ENCODE peak calls at places on chromosomes 5 and 9, in four cellular contexts. S, B, C and D are unnamed samples.

GRCh38 chr5:134526483-134527155 is 1.1 kb downstream of the JADE2 start:
- DNase-seq in B (peak), C (no peak), S (peak), D (peak)

GRCh38 chr5:159224471-159224870 is 15.1 kb upstream of the RNF145 start:
- DNase-seq in S (no peak), B (no peak), C (no peak), D (no peak)

GRCh38 chr9:113993838-113994540 is 84.1 kb downstream of the AMBP start:
- DNase-seq in B (no peak), C (peak), S (no peak), D (no peak)

GRCh38 chr9:110069326-110070248 is 138.4 kb downstream of the C9orf152 start:
- DNase-seq in C (peak), B (no peak), S (no peak), D (no peak)

GRCh38 chr9:546235-546634 is 295.3 kb upstream of the DMRT1 start:
- DNase-seq in B (no peak), C (peak), S (no peak), D (no peak)

GRCh38 chr5:96638566-96638965 is 23.6 kb upstream of the CAST start:
- DNase-seq in S (no peak), B (no peak), C (no peak), D (no peak)

GRCh38 chr5:89313804-89314588 is 431.0 kb upstream of the MEF2C start:
- DNase-seq in C (peak), B (peak), S (peak), D (peak)

GRCh38 chr5:144308211-144308610 is 137.5 kb downstream of the KCTD16 start:
- DNase-seq in C (no peak), B (no peak), S (no peak), D (no peak)

GRCh38 chr5:62450259-62450658 is 37.7 kb downstream of the IPO11 start:
- DNase-seq in B (no peak), S (no peak), C (no peak), D (no peak)

GRCh38 chr9:626591-626990 is 214.9 kb upstream of the DMRT1 start:
- DNase-seq in B (no peak), S (no peak), C (no peak), D (peak)

GRCh38 chr9:126411225-126411947 is 84.8 kb downstream of the MVB12B start:
- DNase-seq in S (peak), C (no peak), B (peak), D (peak)

GRCh38 chr9:82180711-82181110 is 192.1 kb downstream of the SPATA31D1 start:
- DNase-seq in S (no peak), B (no peak), C (no peak), D (no peak)

GRCh38 chr5:40503438-40503837 is 176.3 kb upstream of the PTGER4 start:
- DNase-seq in C (no peak), S (no peak), B (no peak), D (no peak)

GRCh38 chr9:76136986-76137385 is 246.5 kb downstream of the PCSK5 start:
- DNase-seq in B (no peak), S (no peak), C (peak), D (no peak)

GRCh38 chr9:109880276-109881169 is 100.5 kb downstream of the PALM2AKAP2 start:
- DNase-seq in B (peak), S (peak), C (peak), D (peak)

GRCh38 chr9:34123682-34124081 is 2.8 kb downstream of the DCAF12 start:
- DNase-seq in B (peak), C (no peak), S (peak), D (peak)

GRCh38 chr9:81789751-81790150 is 100.4 kb upstream of the TLE1 start:
- DNase-seq in C (peak), S (no peak), B (no peak), D (no peak)

GRCh38 chr5:9698125-9698848 is 68.1 kb upstream of the TAS2R1 start:
- DNase-seq in C (peak), S (no peak), B (no peak), D (no peak)

GRCh38 chr5:76269259-76269958 is 133.7 kb upstream of the IQGAP2 start:
- DNase-seq in B (no peak), C (no peak), S (no peak), D (peak)

GRCh38 chr5:17069995-17070405 is 133.9 kb upstream of the MYO10 start:
- DNase-seq in B (no peak), S (no peak), C (peak), D (no peak)

GRCh38 chr5:10387690-10388089 is 34.2 kb downstream of the MARCHF6 start:
- DNase-seq in S (no peak), C (peak), B (no peak), D (no peak)

GRCh38 chr5:138615461-138615860 is 40.3 kb upstream of the HSPA9 start:
- DNase-seq in B (no peak), S (no peak), C (no peak), D (no peak)

GRCh38 chr5:175520321-175520720 is 42.0 kb downstream of the SFXN1 start:
- DNase-seq in S (no peak), B (no peak), C (no peak), D (no peak)

GRCh38 chr5:101045689-101046088 is 142.6 kb upstream of the ST8SIA4 start:
- DNase-seq in C (peak), B (no peak), S (peak), D (peak)

GRCh38 chr5:6188344-6188743 is 190.0 kb downstream of the MED10 start:
- DNase-seq in C (no peak), S (peak), B (peak), D (peak)

GRCh38 chr9:128610889-128611288 is 45.8 kb downstream of the DYNC2I2 start:
- DNase-seq in B (no peak), S (no peak), C (no peak), D (no peak)

GRCh38 chr5:146852089-146852488 is 26.5 kb downstream of the PPP2R2B start:
- DNase-seq in B (no peak), C (no peak), S (no peak), D (no peak)

GRCh38 chr5:151585970-151586369 is 5.2 kb downstream of the FAT2 start:
- DNase-seq in C (no peak), B (no peak), S (no peak), D (no peak)
- TF ChIP-seq CTCF in C (no peak), B (no peak), S (no peak), D (no peak)

GRCh38 chr5:92637247-92637646 is 943.8 kb downstream of the NR2F1-AS1 start:
- DNase-seq in B (no peak), S (no peak), C (no peak), D (no peak)

GRCh38 chr5:92644271-92644886 is 936.6 kb downstream of the NR2F1-AS1 start:
- DNase-seq in C (peak), B (no peak), S (no peak), D (no peak)

GRCh38 chr5:92637960-92638359 is 943.1 kb downstream of the NR2F1-AS1 start:
- DNase-seq in C (no peak), B (no peak), S (no peak), D (no peak)

GRCh38 chr5:92641031-92641962 is 939.7 kb downstream of the NR2F1-AS1 start:
- DNase-seq in C (peak), B (no peak), S (no peak), D (no peak)
- TF ChIP-seq CTCF in C (no peak), B (no peak), S (no peak), D (no peak)

GRCh38 chr9:101536351-101536750 is 2.7 kb downstream of the RNF20 start:
- DNase-seq in C (peak), B (no peak), S (no peak), D (no peak)

GRCh38 chr9:101530076-101530711 is 3.5 kb upstream of the RNF20 start:
- DNase-seq in C (peak), B (peak), S (peak), D (peak)

GRCh38 chr9:101536938-101537337 is 3.3 kb downstream of the RNF20 start:
- DNase-seq in S (peak), B (no peak), C (peak), D (no peak)

GRCh38 chr9:101528015-101528414 is 5.6 kb upstream of the RNF20 start:
- DNase-seq in S (no peak), B (no peak), C (no peak), D (no peak)

DNA sequence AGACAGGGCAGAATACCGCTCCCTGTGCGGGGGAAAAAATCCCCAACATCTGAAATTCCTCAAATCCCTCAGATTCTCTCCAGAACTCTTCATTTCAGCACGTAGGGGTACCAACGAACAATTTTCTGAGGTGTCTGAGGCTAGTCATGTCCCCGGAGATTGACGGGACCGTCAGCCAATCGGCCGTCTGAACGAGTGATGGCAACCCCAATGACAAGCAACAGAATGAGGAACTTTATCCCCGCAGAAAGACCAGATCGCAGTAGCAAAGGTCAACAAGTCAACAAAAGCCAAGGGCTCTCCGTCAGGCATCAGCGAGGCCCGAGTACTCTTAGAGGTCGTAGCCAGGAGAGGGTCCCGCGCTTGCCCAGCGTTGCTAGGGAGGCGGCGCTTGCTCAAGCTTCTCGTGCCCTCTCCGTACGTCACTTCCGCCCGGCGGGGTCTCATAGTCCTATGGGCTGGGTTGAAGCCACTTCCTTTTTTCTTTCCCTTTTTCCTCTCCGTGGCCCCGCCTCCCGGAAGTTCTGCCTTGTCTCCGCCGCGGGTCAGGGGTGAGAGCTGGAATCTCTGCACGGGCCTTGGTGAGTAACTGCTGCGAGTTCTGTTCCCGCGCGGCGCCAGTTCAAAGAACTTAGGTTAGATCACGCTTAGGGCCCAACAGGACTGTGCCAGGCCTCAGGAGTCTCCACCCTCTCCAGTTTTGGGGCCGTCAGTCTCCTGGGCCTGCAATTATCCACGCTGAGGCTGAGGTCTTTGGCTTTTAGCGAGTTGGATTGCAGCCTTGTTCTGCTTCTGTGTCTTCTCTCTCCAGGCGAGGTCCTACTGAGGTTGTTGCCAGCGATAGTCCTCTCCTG is at the start of gene RNF20:
- DNase-seq in C (peak), B (peak), S (peak), D (peak)
- TF ChIP-seq CTCF in C (no peak), B (no peak), S (no peak), D (no peak)

DNA sequence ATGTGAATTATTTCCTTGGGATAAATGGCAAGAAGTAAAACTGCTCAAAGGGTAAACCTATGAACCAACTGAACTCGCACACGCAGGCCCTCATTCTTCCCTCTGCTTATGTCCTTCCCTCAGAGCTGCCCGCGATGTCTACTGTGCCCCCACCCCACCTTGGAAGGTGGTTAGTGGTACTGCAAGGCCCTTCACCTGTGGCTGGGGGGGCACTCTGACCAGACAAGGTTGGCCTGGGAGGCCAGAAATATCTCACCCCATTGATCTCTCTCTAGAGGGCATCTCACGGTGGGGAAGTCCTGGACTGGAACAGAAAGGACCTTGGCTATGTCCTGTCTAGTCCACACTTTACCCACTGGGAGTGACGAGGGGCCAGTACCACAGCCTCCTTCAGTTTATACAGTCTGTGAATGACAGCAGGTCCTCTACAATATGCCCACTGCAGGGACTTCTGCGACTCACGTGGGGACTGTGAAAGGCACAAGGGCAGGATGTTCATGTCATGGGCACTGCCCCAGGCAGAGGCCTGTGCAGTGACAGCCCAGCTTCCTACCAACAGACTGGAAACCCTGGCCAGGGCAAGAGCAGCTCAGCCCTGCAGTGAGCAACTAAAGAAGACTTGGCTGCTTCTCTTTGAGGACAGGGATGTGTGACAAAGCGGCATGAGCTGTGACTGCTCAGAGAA is 56.8 kb upstream of the SYNPO start:
- DNase-seq in B (no peak), S (no peak), C (no peak), D (no peak)
- TF ChIP-seq CTCF in B (no peak), S (no peak), C (no peak), D (no peak)

GRCh38 chr5:3324421-3325101 is 271.1 kb upstream of the IRX1 start:
- DNase-seq in C (no peak), S (no peak), B (no peak), D (no peak)

GRCh38 chr5:3326569-3327232 is 268.9 kb upstream of the IRX1 start:
- DNase-seq in S (no peak), B (no peak), C (no peak), D (no peak)

GRCh38 chr5:3323144-3323543 is 272.5 kb upstream of the IRX1 start:
- DNase-seq in S (no peak), C (no peak), B (no peak), D (no peak)

GRCh38 chr5:3325811-3326568 is 269.6 kb upstream of the IRX1 start:
- DNase-seq in C (no peak), S (no peak), B (no peak), D (no peak)

GRCh38 chr5:3325206-3325605 is 270.4 kb upstream of the IRX1 start:
- DNase-seq in B (no peak), S (no peak), C (no peak), D (no peak)
- TF ChIP-seq CTCF in B (no peak), S (no peak), C (no peak), D (no peak)

GRCh38 chr9:102244916-102245315 is 506.5 kb upstream of the GRIN3A start:
- DNase-seq in S (no peak), B (no peak), C (no peak), D (no peak)
- TF ChIP-seq CTCF in S (no peak), B (no peak), C (no peak), D (no peak)

GRCh38 chr9:120324996-120325642 is 254.8 kb downstream of the CDK5RAP2 start:
- DNase-seq in C (no peak), B (no peak), S (peak), D (no peak)
- TF ChIP-seq CTCF in C (no peak), B (no peak), S (peak), D (no peak)